ENCODE peak calls at places on chromosomes 3 and 15, in eight cellular contexts. T, N, L, Y, F, D, K and B are unnamed samples. For H3K4me1, the result is how much of the 10 kb centered on the place peaks cover.

GRCh38 chr3:73206006-73206405 is 144.5 kb downstream of the EBLN2 start:
- DNase-seq in D (no peak), F (no peak), K (no peak), Y (no peak), N (no peak), L (no peak), T (no peak), B (no peak)

GRCh38 chr3:142281474-142281873 is 56.1 kb upstream of the GK5 start:
- DNase-seq in K (no peak), N (no peak), T (no peak), D (no peak), L (no peak), Y (no peak), F (no peak), B (no peak)

GRCh38 chr15:98878862-98879261 is 128.7 kb downstream of the PGPEP1L start:
- DNase-seq in Y (no peak), L (no peak), T (no peak), N (no peak), F (no peak), K (no peak), D (no peak), B (no peak)

GRCh38 chr15:45705510-45706473 is 71.0 kb downstream of the SQOR start:
- DNase-seq in Y (peak), K (peak), L (peak), D (peak), N (peak), F (peak), T (peak), B (peak)

GRCh38 chr3:129563850-129564535 is 21.0 kb downstream of the H1-8 start:
- DNase-seq in K (peak), Y (no peak), F (no peak), L (no peak), N (no peak), T (no peak), D (no peak), B (no peak)

GRCh38 chr3:119304201-119304713 is 10.1 kb downstream of the ARHGAP31 start:
- DNase-seq in T (peak), L (no peak), K (peak), N (no peak), Y (no peak), D (peak), F (no peak), B (peak)

GRCh38 chr3:88005066-88005465 is 53.7 kb downstream of the CGGBP1 start:
- DNase-seq in Y (no peak), K (peak), T (no peak), D (no peak), N (peak), F (peak), L (no peak), B (peak)

GRCh38 chr3:106083854-106084253 is 215.0 kb upstream of the CBLB start:
- DNase-seq in K (no peak), D (no peak), N (no peak), Y (no peak), F (no peak), L (no peak), T (no peak), B (peak)

GRCh38 chr3:12822725-12823373 is 18.5 kb downstream of the RPL32 start:
- DNase-seq in K (no peak), F (no peak), N (peak), D (no peak), L (no peak), Y (peak), T (no peak), B (no peak)

GRCh38 chr3:38643090-38643489 is 6.4 kb downstream of the SCN5A start:
- DNase-seq in Y (no peak), N (no peak), F (no peak), L (no peak), K (no peak), T (no peak), D (no peak), B (no peak)

GRCh38 chr3:11289864-11290263 is 17.7 kb downstream of the ATG7 start:
- DNase-seq in Y (no peak), K (peak), L (no peak), T (no peak), D (no peak), F (no peak), N (no peak), B (no peak)

GRCh38 chr3:149659173-149659468 is 1.3 kb upstream of the WWTR1 start:
- DNase-seq in K (no peak), F (no peak), T (no peak), D (no peak), N (no peak), Y (no peak), L (no peak), B (no peak)

GRCh38 chr3:119562307-119562961 is 3.0 kb upstream of the CD80 start:
- DNase-seq in T (no peak), F (no peak), K (no peak), L (no peak), Y (no peak), N (no peak), D (no peak), B (no peak)

GRCh38 chr3:56971816-56972215 is 88.6 kb upstream of the SPATA12 start:
- DNase-seq in F (no peak), L (no peak), K (no peak), Y (no peak), T (no peak), N (no peak), D (no peak), B (no peak)

GRCh38 chr3:45599984-45600650 is 5.6 kb downstream of the LIMD1 start:
- DNase-seq in L (no peak), F (no peak), D (no peak), T (no peak), K (no peak), Y (no peak), N (no peak), B (no peak)

GRCh38 chr3:169886671-169887070 is 16.9 kb upstream of the LRRC31 start:
- DNase-seq in Y (no peak), K (peak), T (no peak), L (no peak), N (no peak), F (peak), D (no peak), B (no peak)

GRCh38 chr3:48609088-48610005 is at the start of gene UQCRC1:
- DNase-seq in Y (peak), D (peak), K (peak), L (no peak), T (peak), N (peak), F (peak), B (peak)

GRCh38 chr15:25268166-25268565 is 170.7 kb downstream of the UBE3A start:
- DNase-seq in K (no peak), D (no peak), L (no peak), N (no peak), Y (no peak), T (no peak), F (peak), B (no peak)

GRCh38 chr3:136883967-136884720 is 22.1 kb downstream of the NCK1 start:
- DNase-seq in N (no peak), K (no peak), T (no peak), D (no peak), F (no peak), L (no peak), Y (no peak), B (no peak)

GRCh38 chr3:136885357-136886213 is 23.6 kb downstream of the NCK1 start:
- DNase-seq in K (no peak), N (no peak), F (no peak), L (no peak), Y (no peak), T (no peak), D (no peak), B (no peak)

DNA sequence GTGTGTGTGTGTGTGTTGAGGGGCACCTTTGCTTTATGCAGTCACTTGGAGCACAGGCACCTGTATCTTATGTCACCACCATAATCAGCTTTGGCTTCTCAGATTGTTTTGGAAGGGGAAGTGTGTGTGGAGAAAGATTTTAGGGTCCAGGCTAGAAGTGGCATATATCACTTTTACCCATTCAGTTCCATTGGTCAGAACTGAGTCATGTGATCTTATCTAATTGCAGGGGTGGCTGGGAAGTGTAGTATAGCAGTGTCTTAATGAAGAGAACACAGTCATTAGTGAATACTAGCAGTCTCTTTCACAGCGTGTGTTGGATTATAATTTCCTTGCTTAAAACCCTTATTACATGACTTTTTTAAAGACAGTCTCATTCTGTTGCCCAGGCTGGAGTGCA is 20.6 kb downstream of the NCK1 start:
- DNase-seq in L (no peak), Y (no peak), N (no peak), F (no peak), T (no peak), K (no peak), D (no peak), B (no peak)
- H3K4me1 ChIP-seq in L (under half), Y (under half), N (under half), F (under half), T (under half), K (under half), D (under half), B (under half)

GRCh38 chr3:50194128-50194902 is 2.9 kb downstream of the GNAT1 start:
- DNase-seq in N (peak), F (peak), K (peak), D (peak), T (peak), Y (peak), L (no peak), B (peak)
- TF ChIP-seq EZH2 in N (no peak), F (no peak), K (peak), D (no peak), T (no peak), Y (no peak), L (peak), B (no peak)

DNA sequence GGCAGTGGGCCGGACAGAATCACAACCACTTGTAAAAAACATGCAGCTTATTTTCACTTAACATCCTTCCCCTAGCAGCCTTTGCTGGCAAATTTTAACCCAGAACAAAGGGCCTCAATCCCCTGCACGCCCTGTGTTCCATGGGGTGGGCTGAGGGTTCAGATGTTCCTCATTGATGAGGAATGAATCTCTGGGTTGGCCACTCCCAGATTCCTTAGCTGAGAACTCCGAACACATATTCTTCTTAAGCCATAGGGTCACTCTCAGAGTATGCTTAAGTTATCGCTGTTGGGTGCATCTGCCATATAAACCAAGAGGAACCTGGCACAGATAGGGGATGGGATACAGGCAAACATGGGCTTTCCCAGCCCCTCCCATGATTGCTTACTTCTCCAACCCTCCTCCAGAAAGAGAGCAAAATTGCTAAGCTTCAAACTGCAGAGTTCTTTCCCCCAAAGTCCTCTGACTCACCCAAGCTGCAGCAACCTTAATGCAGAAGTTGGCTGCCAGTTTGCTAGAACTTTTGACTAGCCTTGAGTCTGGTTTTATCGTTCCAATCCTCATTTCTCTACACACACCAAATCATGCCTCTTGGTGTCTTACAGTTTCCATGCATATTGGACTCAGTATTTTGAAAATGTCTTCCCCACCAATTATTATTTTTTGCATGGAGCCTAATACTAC is 146.8 kb downstream of the CD47 start:
- DNase-seq in F (no peak), N (no peak), Y (no peak), K (peak), D (peak), T (no peak), L (no peak), B (no peak)
- H3K4me1 ChIP-seq in F (under half), N (under half), Y (under half), K (under half), D (under half), T (under half), L (under half), B (under half)

DNA sequence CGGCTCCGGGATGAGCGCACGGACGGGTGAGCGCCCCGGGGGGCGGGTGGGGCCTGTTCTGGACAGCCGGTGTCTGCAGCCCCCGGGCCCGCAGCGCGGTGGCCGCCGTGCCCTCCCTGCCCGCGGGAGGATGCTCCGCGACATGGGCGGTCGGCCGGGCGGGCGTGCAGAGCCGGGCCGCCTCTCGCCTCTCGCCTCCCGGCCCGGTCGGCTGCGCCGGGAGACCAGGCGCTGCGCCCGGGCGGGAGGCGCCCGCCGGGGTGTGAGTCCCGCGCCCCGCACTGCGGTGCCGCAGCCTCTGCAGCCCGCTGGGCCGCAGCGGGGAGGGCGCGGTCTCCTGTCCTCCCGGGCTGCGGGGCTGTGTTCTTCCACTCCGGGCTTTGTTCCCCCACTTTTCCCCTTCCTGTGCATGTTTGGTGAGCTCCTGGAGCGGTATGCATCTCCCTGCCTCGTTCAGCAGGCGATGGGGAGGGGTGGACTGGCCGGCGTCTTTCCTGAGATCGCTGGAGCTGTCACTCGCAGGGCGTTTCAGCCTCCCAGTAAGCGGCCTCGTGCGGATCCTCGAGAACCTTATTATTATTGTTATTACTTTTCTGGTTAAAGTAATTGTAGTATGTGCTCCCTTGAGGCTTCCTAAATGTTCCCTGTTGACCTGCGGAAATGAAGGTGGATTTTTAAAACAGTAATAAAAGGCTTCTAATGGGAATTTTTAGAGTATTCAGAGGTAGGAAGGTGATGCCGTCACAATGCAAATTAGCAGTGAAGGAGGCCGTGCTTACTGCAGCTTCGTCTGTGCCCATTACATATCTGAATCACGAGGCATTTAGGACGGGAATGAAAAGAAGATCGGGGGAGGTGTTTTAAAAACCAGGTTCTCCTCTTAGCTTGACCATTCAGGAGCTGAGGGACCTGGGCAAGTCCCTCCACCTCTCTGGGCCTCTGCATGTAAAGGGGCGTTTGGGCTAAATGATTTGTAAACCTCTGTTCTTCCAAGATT is 588 bp downstream of the TMOD2 start:
- DNase-seq in Y (peak), T (peak), D (peak), N (no peak), L (no peak), K (peak), F (peak), B (peak)
- TF ChIP-seq EZH2 in Y (no peak), T (no peak), D (no peak), N (no peak), L (no peak), K (no peak), F (no peak), B (no peak)